ENCODE peak calls at places on chromosomes 2 and 18, in four cellular contexts. T is uterus, S is psoas muscle, O is GM23338. D is an unnamed sample.

GRCh38 chr2:71606244-71606643 is 152.9 kb downstream of the DYSF start:
- DNase-seq in O (no peak), S (peak; percentile 3), T (peak; percentile 3), D (no peak)

GRCh38 chr2:229553091-229553490 is 161.3 kb downstream of the DNER start:
- DNase-seq in S (no peak), O (no peak), T (no peak), D (no peak)

GRCh38 chr18:10234912-10235439 is 219.5 kb upstream of the APCDD1 start:
- DNase-seq in S (no peak), T (peak; percentile 69), O (no peak), D (no peak)

GRCh38 chr2:136376211-136376610 is 258.3 kb upstream of the CXCR4 start:
- DNase-seq in T (no peak), S (no peak), O (no peak), D (no peak)

GRCh38 chr2:198316852-198317395 is 512.5 kb downstream of the PLCL1 start:
- DNase-seq in O (peak; percentile 34), S (no peak), T (no peak), D (no peak)

GRCh38 chr2:29632018-29632417 is 289.4 kb downstream of the ALK start:
- DNase-seq in T (no peak), O (no peak), S (no peak), D (no peak)

GRCh38 chr2:26299488-26300092 is 46.4 kb upstream of the SELENOI start:
- DNase-seq in T (peak; percentile 38), O (peak; percentile 96), S (no peak), D (peak; percentile 47)

GRCh38 chr18:75530118-75530517 is 102.6 kb upstream of the SMIM21 start:
- DNase-seq in S (no peak), T (no peak), O (no peak), D (no peak)

GRCh38 chr2:229870903-229871650 is 50.7 kb downstream of the TRIP12 start:
- DNase-seq in T (no peak), S (no peak), O (no peak), D (no peak)

GRCh38 chr2:98463988-98464771 is 19.5 kb downstream of the INPP4A start:
- DNase-seq in O (no peak), T (no peak), S (no peak), D (no peak)

GRCh38 chr2:219681301-219682290 is 54.2 kb downstream of the SLC4A3 start:
- DNase-seq in T (no peak), S (no peak), O (no peak), D (no peak)

GRCh38 chr2:109681633-109682032 is 67.5 kb downstream of the SOWAHC start:
- DNase-seq in O (no peak), S (no peak), T (no peak), D (no peak)

GRCh38 chr2:119389615-119390306 is 23.0 kb downstream of the DBI start:
- DNase-seq in O (no peak), T (no peak), S (peak; percentile 63), D (peak; percentile 56)

GRCh38 chr18:12606592-12607315 is 51.2 kb downstream of the SPIRE1 start:
- DNase-seq in T (no peak), O (no peak), S (no peak), D (no peak)

DNA sequence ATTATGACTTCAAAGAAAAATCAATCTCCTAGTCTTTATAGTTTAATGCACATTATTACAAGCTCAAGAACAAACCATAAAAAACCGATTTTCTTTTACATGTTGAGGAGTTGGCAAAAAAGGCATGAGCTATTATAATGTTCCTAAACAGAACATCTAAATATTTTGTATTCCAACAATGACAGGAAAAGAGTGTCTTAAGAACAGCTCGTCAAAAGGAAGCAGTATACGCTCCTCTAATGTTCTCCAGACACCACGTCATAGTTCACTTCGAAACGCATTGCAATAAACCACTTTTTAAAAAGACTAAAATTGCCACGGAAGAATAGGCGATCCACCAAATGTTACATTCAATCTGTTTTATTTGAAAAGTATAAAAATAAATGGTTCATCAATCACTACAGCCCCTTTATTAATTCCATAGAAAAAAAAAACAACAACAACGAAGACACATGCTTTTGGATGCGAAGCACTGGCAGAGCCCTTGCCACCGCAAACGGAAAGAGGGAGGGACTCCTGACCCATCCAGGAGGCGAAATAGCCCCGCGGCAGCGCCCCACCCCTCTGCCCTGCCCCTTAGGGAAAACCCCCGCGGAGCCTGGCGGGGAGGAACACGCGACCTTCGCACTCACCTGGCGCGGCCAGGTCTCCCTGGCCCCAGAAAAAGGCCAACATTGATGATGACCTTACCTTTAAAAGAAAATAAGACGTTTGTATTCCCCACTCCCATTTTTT is 45.8 kb downstream of the MBP start:
- DNase-seq in S (peak; percentile 42), O (peak; percentile 58), T (no peak), D (no peak)
- H3K4me1 ChIP-seq in S (peaks cover 82% of the 10 kb centered on the region), O (peaks cover 22% of the 10 kb centered on the region), T (peaks cover 4% of the 10 kb centered on the region), D (peaks cover 10% of the 10 kb centered on the region)

GRCh38 chr2:175170679-175171304 is 2.8 kb upstream of the ATF2 start:
- DNase-seq in T (no peak), O (no peak), S (no peak), D (no peak)

GRCh38 chr2:175167792-175168563 is at the start of gene ATF2:
- DNase-seq in T (peak; percentile 99), S (peak; percentile 98), O (peak; percentile 100), D (peak; percentile 100)

GRCh38 chr2:175168564-175168945 is 552 bp upstream of the ATF2 start:
- DNase-seq in T (no peak), S (no peak), O (no peak), D (no peak)

GRCh38 chr2:175167076-175167791 is 769 bp downstream of the ATF2 start:
- DNase-seq in O (peak; percentile 81), T (peak; percentile 28), S (no peak), D (no peak)

GRCh38 chr2:175169191-175169590 is 1.2 kb upstream of the ATF2 start:
- DNase-seq in T (no peak), O (no peak), S (no peak), D (no peak)
- H3K4me3 ChIP-seq in T (no peak overlapping the region), O (peak overlapping the region; percentile 57), S (peak overlapping the region; percentile 81), D (peak overlapping the region; percentile 92)

GRCh38 chr2:65031341-65032015 is 24.7 kb upstream of the CEP68 start:
- DNase-seq in S (no peak), O (peak; percentile 72), T (no peak), D (no peak)
- H3K27ac ChIP-seq in S (no peak overlapping the region), O (peak overlapping the region; percentile 57), T (peak overlapping the region; percentile 46), D (no peak overlapping the region)

DNA sequence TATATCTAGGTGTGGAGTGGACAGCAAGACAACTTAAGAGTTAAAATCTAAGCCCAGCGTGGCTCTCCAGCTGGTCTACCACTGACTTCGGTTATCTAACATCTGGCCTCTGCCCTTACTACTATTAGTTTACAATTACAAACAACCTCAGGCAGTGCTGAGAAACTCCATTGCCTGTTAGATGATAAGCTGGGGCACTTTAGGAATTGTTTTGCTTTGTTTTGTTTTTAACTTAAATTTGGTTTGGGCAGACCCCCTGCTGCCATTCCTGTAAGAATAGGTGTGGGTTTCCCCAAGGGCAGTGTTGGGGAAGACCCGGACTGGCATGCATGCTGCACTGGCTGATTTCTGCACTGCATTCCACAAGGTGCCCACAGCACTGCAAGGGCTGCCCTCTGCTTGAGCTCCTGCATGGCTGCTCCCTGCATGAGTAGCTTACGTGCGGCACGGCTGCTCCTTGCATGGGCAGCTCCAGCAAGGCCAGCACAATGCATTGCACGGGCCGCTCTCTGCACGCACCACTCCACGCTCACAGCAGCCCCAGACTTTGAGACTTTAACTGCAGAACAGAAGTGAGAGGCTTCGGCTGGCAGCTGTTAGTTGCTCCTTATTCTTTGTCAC is 74.2 kb upstream of the SERTAD2 start:
- DNase-seq in O (peak; percentile 16), S (no peak), T (no peak), D (no peak)
- H3K4me1 ChIP-seq in O (peaks cover 15% of the 10 kb centered on the region), S (peaks cover 15% of the 10 kb centered on the region), T (no peaks in the 10 kb centered on the region), D (peaks cover 18% of the 10 kb centered on the region)

DNA sequence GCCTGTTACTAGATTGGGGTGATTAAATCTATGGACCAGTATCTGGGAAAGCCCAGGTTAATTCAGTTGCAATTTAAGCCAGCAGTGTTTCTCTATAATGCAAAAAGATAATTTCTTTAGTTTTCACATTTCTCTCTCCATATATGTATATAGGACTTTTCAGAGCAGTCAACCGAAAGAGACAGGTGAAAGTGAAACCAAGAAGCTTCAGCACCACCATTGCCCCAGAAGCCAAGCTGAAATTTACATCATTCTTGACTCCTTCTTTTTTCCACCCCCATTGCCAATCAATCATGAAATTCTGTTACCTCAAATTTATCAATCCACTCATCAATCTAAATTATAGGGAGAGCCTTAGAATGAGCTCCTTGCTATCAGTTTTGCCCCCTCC is 2.8 kb upstream of the LRP2 start:
- DNase-seq in S (no peak), O (peak; percentile 10), T (no peak), D (no peak)
- H3K4me3 ChIP-seq in S (peak overlapping the region; percentile 67), O (peak overlapping the region; percentile 82), T (peak overlapping the region; percentile 42), D (peak overlapping the region; percentile 55)

DNA sequence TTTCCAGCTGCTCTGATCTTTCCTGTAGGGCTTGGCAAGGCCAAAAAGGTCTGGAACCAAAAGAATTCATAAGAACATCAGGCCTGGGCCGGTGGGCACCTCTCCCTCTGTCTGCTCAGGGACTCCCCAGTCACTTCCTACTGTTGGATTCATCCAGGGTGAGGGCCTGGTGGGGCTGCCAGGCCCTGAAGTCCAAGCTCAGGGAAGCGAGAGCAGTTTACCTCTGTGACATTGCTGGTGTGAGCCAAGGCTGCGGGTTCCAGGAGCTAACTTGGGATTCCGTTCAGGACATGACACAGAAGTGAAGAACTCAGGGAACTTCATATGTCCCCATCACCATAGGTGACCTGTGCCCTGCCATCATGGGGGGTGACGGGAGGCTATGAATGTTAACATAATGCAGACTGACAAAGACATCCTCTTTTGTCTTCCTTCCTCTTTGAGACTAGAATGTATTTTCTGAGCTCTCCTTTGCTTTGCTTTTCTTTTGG is 130.6 kb upstream of the SLC1A4 start:
- DNase-seq in T (no peak), S (no peak), O (no peak), D (no peak)
- H3K27ac ChIP-seq in T (peak overlapping the region; percentile 96), S (peak overlapping the region; percentile 93), O (no peak overlapping the region), D (peak overlapping the region; percentile 90)

DNA sequence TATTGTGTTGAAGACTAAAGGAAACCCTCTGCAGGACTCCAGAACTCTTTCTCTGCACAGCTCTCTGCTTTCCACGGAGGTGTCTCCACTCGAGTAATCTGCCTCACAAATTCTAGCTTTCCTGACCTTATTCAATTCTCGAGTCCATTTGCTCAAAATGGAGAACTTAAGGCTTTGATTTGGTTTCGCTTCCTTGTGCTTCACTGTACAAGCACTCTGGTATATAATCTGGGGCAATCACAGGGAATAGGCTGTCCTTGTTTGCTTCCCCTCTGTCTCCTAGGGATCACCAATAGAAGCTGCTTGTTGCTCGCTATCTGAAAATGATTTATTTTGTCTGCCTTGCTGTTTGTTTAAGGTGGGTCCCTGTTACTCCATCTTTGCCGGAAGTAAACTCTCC is 129.1 kb upstream of the DOCK10 start:
- DNase-seq in O (no peak), S (no peak), T (no peak), D (no peak)
- H3K4me1 ChIP-seq in O (no peaks in the 10 kb centered on the region), S (no peaks in the 10 kb centered on the region), T (no peaks in the 10 kb centered on the region), D (no peaks in the 10 kb centered on the region)

GRCh38 chr2:221571108-221571390 is 1.1 kb downstream of the EPHA4 start:
- DNase-seq in T (no peak), O (no peak), S (peak; percentile 13), D (no peak)
- H3K4me3 ChIP-seq in T (peak overlapping the region; percentile 73), O (peak overlapping the region; percentile 93), S (peak overlapping the region; percentile 93), D (peak overlapping the region; percentile 72)

GRCh38 chr2:168661404-168661869 is 141.0 kb upstream of the NOSTRIN start:
- DNase-seq in T (no peak), O (peak; percentile 75), S (no peak), D (peak; percentile 37)
- H3K27ac ChIP-seq in T (peak overlapping the region; percentile 3), O (no peak overlapping the region), S (no peak overlapping the region), D (no peak overlapping the region)

GRCh38 chr2:232521098-232521497 is 910 bp downstream of the PRSS56 start:
- DNase-seq in S (no peak), T (no peak), O (no peak), D (no peak)
- H3K4me1 ChIP-seq in S (peaks cover 33% of the 10 kb centered on the region), T (peaks cover 12% of the 10 kb centered on the region), O (no peaks in the 10 kb centered on the region), D (peaks cover 8% of the 10 kb centered on the region)